ENCODE peak calls at places on chromosomes 5 and 9, in six cellular contexts. One of them, this sample, is unnamed.

GRCh38 chr5:147859962-147860640 is 18.4 kb upstream of the SCGB3A2 start:
- DNase-seq in HT1080: no peak
- DNase-seq in germinal center: no peak
- DNase-seq in Caki2: no peak
- DNase-seq in aorta: no peak
- DNase-seq in glutamatergic neuron: no peak
- DNase-seq in this sample: no peak

GRCh38 chr5:3197699-3198098 is 397.9 kb upstream of the IRX1 start:
- DNase-seq in aorta: no peak
- DNase-seq in Caki2: peak; percentile 43
- DNase-seq in germinal center: no peak
- DNase-seq in glutamatergic neuron: peak; percentile 79
- DNase-seq in HT1080: no peak
- DNase-seq in this sample: no peak

GRCh38 chr9:28234899-28235277 is 661.6 kb upstream of the C9orf72 start:
- DNase-seq in germinal center: no peak
- DNase-seq in glutamatergic neuron: no peak
- DNase-seq in HT1080: peak; percentile 86
- DNase-seq in Caki2: peak; percentile 12
- DNase-seq in aorta: no peak
- DNase-seq in this sample: peak; percentile 78

GRCh38 chr9:123149067-123149466 is 115.6 kb downstream of the GPR21 start:
- DNase-seq in Caki2: no peak
- DNase-seq in aorta: no peak
- DNase-seq in glutamatergic neuron: no peak
- DNase-seq in HT1080: no peak
- DNase-seq in germinal center: no peak
- DNase-seq in this sample: no peak

GRCh38 chr9:134661299-134661698 is 19.7 kb downstream of the COL5A1 start:
- DNase-seq in germinal center: no peak
- DNase-seq in aorta: no peak
- DNase-seq in HT1080: no peak
- DNase-seq in glutamatergic neuron: no peak
- DNase-seq in Caki2: no peak
- DNase-seq in this sample: no peak

GRCh38 chr5:56812110-56812509 is 3.2 kb upstream of the MAP3K1 start:
- DNase-seq in HT1080: no peak
- DNase-seq in Caki2: peak; percentile 32
- DNase-seq in germinal center: no peak
- DNase-seq in aorta: no peak
- DNase-seq in glutamatergic neuron: no peak
- DNase-seq in this sample: peak; percentile 30

GRCh38 chr9:34254141-34254913 is 74.7 kb downstream of the KIF24 start:
- DNase-seq in Caki2: peak; percentile 61
- DNase-seq in glutamatergic neuron: no peak
- DNase-seq in germinal center: no peak
- DNase-seq in HT1080: peak; percentile 93
- DNase-seq in aorta: peak; percentile 59
- DNase-seq in this sample: peak; percentile 96

GRCh38 chr5:155402927-155403645 is 389.5 kb downstream of the KIF4B start:
- DNase-seq in aorta: no peak
- DNase-seq in Caki2: peak; percentile 29
- DNase-seq in HT1080: peak; percentile 35
- DNase-seq in glutamatergic neuron: no peak
- DNase-seq in germinal center: no peak
- DNase-seq in this sample: no peak

GRCh38 chr5:133471699-133472098 is 140.6 kb downstream of the FSTL4 start:
- DNase-seq in glutamatergic neuron: no peak
- DNase-seq in HT1080: no peak
- DNase-seq in germinal center: no peak
- DNase-seq in Caki2: no peak
- DNase-seq in aorta: no peak
- DNase-seq in this sample: no peak

GRCh38 chr9:111839981-111840380 is 45.2 kb upstream of the SHOC1 start:
- DNase-seq in aorta: no peak
- DNase-seq in Caki2: no peak
- DNase-seq in glutamatergic neuron: no peak
- DNase-seq in HT1080: no peak
- DNase-seq in germinal center: no peak
- DNase-seq in this sample: no peak

GRCh38 chr9:130461218-130461630 is 16.5 kb downstream of the ASS1 start:
- DNase-seq in glutamatergic neuron: peak; percentile 91
- DNase-seq in HT1080: no peak
- DNase-seq in aorta: peak; percentile 64
- DNase-seq in germinal center: peak; percentile 75
- DNase-seq in Caki2: peak; percentile 26
- DNase-seq in this sample: no peak

GRCh38 chr9:72309366-72310133 is 55.5 kb downstream of the ZFAND5 start:
- DNase-seq in germinal center: no peak
- DNase-seq in HT1080: no peak
- DNase-seq in glutamatergic neuron: no peak
- DNase-seq in Caki2: no peak
- DNase-seq in aorta: no peak
- DNase-seq in this sample: no peak

GRCh38 chr5:115179959-115180709 is 10.4 kb upstream of the TRIM36 start:
- DNase-seq in HT1080: no peak
- DNase-seq in glutamatergic neuron: peak; percentile 86
- DNase-seq in aorta: peak; percentile 58
- DNase-seq in Caki2: peak; percentile 8
- DNase-seq in germinal center: peak; percentile 66
- DNase-seq in this sample: peak; percentile 39

GRCh38 chr5:93681432-93681831 is 60.0 kb downstream of the POU5F2 start:
- DNase-seq in Caki2: no peak
- DNase-seq in aorta: no peak
- DNase-seq in HT1080: no peak
- DNase-seq in germinal center: no peak
- DNase-seq in glutamatergic neuron: no peak
- DNase-seq in this sample: no peak

GRCh38 chr9:20043461-20043860 is 254.6 kb upstream of the SLC24A2 start:
- DNase-seq in Caki2: no peak
- DNase-seq in HT1080: no peak
- DNase-seq in germinal center: no peak
- DNase-seq in aorta: no peak
- DNase-seq in glutamatergic neuron: no peak
- DNase-seq in this sample: no peak

GRCh38 chr5:41182666-41183065 is 30.7 kb downstream of the C6 start:
- DNase-seq in HT1080: no peak
- DNase-seq in glutamatergic neuron: no peak
- DNase-seq in aorta: no peak
- DNase-seq in Caki2: peak; percentile 92
- DNase-seq in germinal center: no peak
- DNase-seq in this sample: no peak

GRCh38 chr5:91419571-91420537 is 36.7 kb upstream of the ARRDC3 start:
- DNase-seq in Caki2: peak; percentile 40
- DNase-seq in HT1080: peak; percentile 37
- DNase-seq in aorta: peak; percentile 55
- DNase-seq in germinal center: peak; percentile 20
- DNase-seq in glutamatergic neuron: peak; percentile 46
- DNase-seq in this sample: peak; percentile 55

GRCh38 chr9:90810686-90811085 is 9.1 kb downstream of the SYK start:
- DNase-seq in glutamatergic neuron: no peak
- DNase-seq in aorta: no peak
- DNase-seq in germinal center: no peak
- DNase-seq in HT1080: no peak
- DNase-seq in Caki2: no peak
- DNase-seq in this sample: no peak

GRCh38 chr9:111943200-111943599 is 46.6 kb downstream of the UGCG start:
- DNase-seq in germinal center: no peak
- DNase-seq in glutamatergic neuron: no peak
- DNase-seq in HT1080: no peak
- DNase-seq in aorta: no peak
- DNase-seq in Caki2: no peak
- DNase-seq in this sample: no peak

GRCh38 chr9:82882133-82882532 is 180.8 kb downstream of the RASEF start:
- DNase-seq in germinal center: no peak
- DNase-seq in aorta: no peak
- DNase-seq in HT1080: peak; percentile 76
- DNase-seq in Caki2: no peak
- DNase-seq in glutamatergic neuron: no peak
- DNase-seq in this sample: peak; percentile 60

GRCh38 chr9:21741151-21741550 is 61.3 kb upstream of the MTAP start:
- DNase-seq in HT1080: no peak
- DNase-seq in germinal center: no peak
- DNase-seq in glutamatergic neuron: no peak
- DNase-seq in Caki2: peak; percentile 1
- DNase-seq in aorta: no peak
- DNase-seq in this sample: no peak

This sample was measured in A172.